ENCODE peak calls at places on chromosomes 1 and 21, in eight cellular contexts. A is GM10248; V is mammary epithelial cell; J is ELR; H is AG08395; X is HTR-8/SVneo; S is right atrium auricular region; Z is CD4-positive, alpha-beta T cell. C is an unnamed sample.

GRCh38 chr1:174021611-174022079 is 512 bp downstream of the RC3H1 start:
- DNase-seq in H (peak; percentile 30), A (peak; percentile 43), V (peak; percentile 56), X (no peak), Z (peak; percentile 7), S (no peak), J (peak; percentile 67), C (no peak)

GRCh38 chr1:6157528-6158174 is 22.5 kb downstream of the CHD5 start:
- DNase-seq in S (no peak), V (peak; percentile 96), A (no peak), X (peak; percentile 84), H (no peak), J (peak; percentile 74), Z (no peak), C (peak; percentile 95)

GRCh38 chr1:48532976-48533375 is 61.0 kb upstream of the SPATA6 start:
- DNase-seq in V (no peak), S (no peak), X (no peak), J (no peak), A (no peak), Z (no peak), H (no peak), C (no peak)

GRCh38 chr1:92480200-92480812 is 6.4 kb downstream of the GFI1 start:
- DNase-seq in S (no peak), Z (no peak), V (no peak), X (no peak), H (no peak), J (no peak), A (no peak), C (no peak)

GRCh38 chr1:119779869-119780356 is 11.2 kb upstream of the HMGCS2 start:
- DNase-seq in H (peak; percentile 42), S (no peak), Z (no peak), X (no peak), V (no peak), A (no peak), J (peak; percentile 17), C (peak; percentile 61)

GRCh38 chr1:37647281-37647680 is 12.6 kb upstream of the RSPO1 start:
- DNase-seq in Z (no peak), A (no peak), X (no peak), H (no peak), V (no peak), S (no peak), J (no peak), C (no peak)

GRCh38 chr1:37169743-37170275 is 135.5 kb upstream of the GRIK3 start:
- DNase-seq in S (peak; percentile 4), J (no peak), Z (no peak), H (no peak), X (no peak), V (no peak), A (no peak), C (no peak)

GRCh38 chr21:35257413-35257812 is 208.3 kb upstream of the RUNX1 start:
- DNase-seq in X (peak; percentile 53), S (no peak), A (no peak), J (peak; percentile 92), H (peak; percentile 59), V (peak; percentile 95), Z (no peak), C (peak; percentile 54)

GRCh38 chr1:22052115-22053017 is at the start of gene CDC42:
- DNase-seq in A (peak; percentile 96), S (peak; percentile 97), V (peak; percentile 95), Z (peak; percentile 96), J (peak; percentile 95), H (peak; percentile 98), X (peak; percentile 92), C (peak; percentile 80)

GRCh38 chr1:200139661-200140250 is 112.2 kb downstream of the NR5A2 start:
- DNase-seq in X (peak; percentile 54), A (peak; percentile 58), S (no peak), Z (no peak), V (peak; percentile 32), H (peak; percentile 69), J (peak; percentile 75), C (no peak)

GRCh38 chr1:27114522-27114921 is 40.4 kb downstream of the SLC9A1 start:
- DNase-seq in H (no peak), V (no peak), S (no peak), A (no peak), Z (no peak), J (no peak), X (no peak), C (no peak)

GRCh38 chr21:37766104-37766503 is 150.2 kb downstream of the KCNJ6 start:
- DNase-seq in S (no peak), H (no peak), X (no peak), V (no peak), J (no peak), A (no peak), Z (no peak), C (no peak)

GRCh38 chr21:45940091-45940490 is 41.5 kb upstream of the COL6A1 start:
- DNase-seq in A (no peak), S (no peak), H (no peak), J (no peak), V (no peak), Z (no peak), X (no peak), C (no peak)

GRCh38 chr1:17510138-17510537 is 29.4 kb upstream of the ARHGEF10L start:
- DNase-seq in J (no peak), X (no peak), Z (no peak), S (no peak), V (no peak), A (no peak), H (no peak), C (no peak)

GRCh38 chr21:39313042-39313456 is 383 bp downstream of the BRWD1 start:
- DNase-seq in A (no peak), Z (no peak), S (no peak), J (no peak), H (no peak), X (no peak), V (no peak), C (peak; percentile 29)

C was measured in PC-9.